ENCODE peak calls at places on chromosomes 5 and 9, in seven cellular contexts. U, K, B, X, F, N and M are unnamed samples. For H3K4me1 and H3K36me3, the result is how much of the 10 kb centered on the place peaks cover.

GRCh38 chr9:87606921-87607521 is 109.4 kb downstream of the DAPK1 start:
- DNase-seq in U (no peak), K (no peak), B (no peak), X (no peak), F (no peak), N (no peak), M (no peak)

GRCh38 chr5:128842241-128842640 is 123.0 kb upstream of the SLC27A6 start:
- DNase-seq in U (no peak), K (no peak), B (no peak), X (no peak), F (no peak), N (no peak), M (no peak)

GRCh38 chr9:136313111-136314055 is 9.5 kb upstream of the CCDC187 start:
- DNase-seq in U (no peak), K (no peak), B (no peak), X (no peak), F (no peak), N (no peak), M (no peak)

GRCh38 chr9:8412327-8412726 is 612.7 kb upstream of the DMAC1 start:
- DNase-seq in U (no peak), K (no peak), B (no peak), X (no peak), F (no peak), N (no peak), M (no peak)

GRCh38 chr9:72351538-72352453 is 13.2 kb downstream of the ZFAND5 start:
- DNase-seq in U (no peak), K (no peak), B (peak), X (no peak), F (no peak), N (no peak), M (no peak)

GRCh38 chr9:16044116-16044881 is 491.5 kb downstream of the CCDC171 start:
- DNase-seq in U (no peak), K (no peak), B (no peak), X (no peak), F (no peak), N (no peak), M (peak)

GRCh38 chr5:38994329-38994927 is 79.8 kb downstream of the RICTOR start:
- DNase-seq in U (no peak), K (peak), B (no peak), X (peak), F (no peak), N (no peak), M (no peak)

GRCh38 chr5:10563132-10563939 is 534 bp upstream of the ANKRD33B start:
- DNase-seq in U (no peak), K (no peak), B (no peak), X (peak), F (no peak), N (no peak), M (no peak)

GRCh38 chr9:105385372-105385985 is 62.4 kb upstream of the FSD1L start:
- DNase-seq in U (no peak), K (no peak), B (peak), X (peak), F (no peak), N (peak), M (no peak)

GRCh38 chr9:16143947-16144890 is 591.4 kb downstream of the CCDC171 start:
- DNase-seq in U (no peak), K (no peak), B (no peak), X (no peak), F (no peak), N (peak), M (no peak)

GRCh38 chr9:105051897-105052296 is 123.9 kb upstream of the ABCA1 start:
- DNase-seq in U (no peak), K (no peak), B (no peak), X (no peak), F (no peak), N (no peak), M (no peak)

GRCh38 chr5:73039082-73039481 is 81.3 kb upstream of the TMEM171 start:
- DNase-seq in U (no peak), K (no peak), B (no peak), X (peak), F (no peak), N (no peak), M (no peak)

GRCh38 chr9:134971196-134971595 is 53.5 kb upstream of the FCN1 start:
- DNase-seq in U (no peak), K (no peak), B (no peak), X (no peak), F (no peak), N (no peak), M (no peak)

GRCh38 chr9:69951411-69951810 is 92.2 kb upstream of the MAMDC2 start:
- DNase-seq in U (no peak), K (no peak), B (no peak), X (no peak), F (no peak), N (no peak), M (no peak)

GRCh38 chr5:13629218-13629617 is 315.3 kb downstream of the DNAH5 start:
- DNase-seq in U (no peak), K (no peak), B (no peak), X (no peak), F (no peak), N (no peak), M (no peak)

GRCh38 chr9:89999534-90000370 is 394.9 kb downstream of the GADD45G start:
- DNase-seq in U (no peak), K (no peak), B (no peak), X (peak), F (peak), N (peak), M (no peak)

GRCh38 chr9:28808042-28808441 is 1234.8 kb upstream of the C9orf72 start:
- DNase-seq in U (no peak), K (no peak), B (no peak), X (no peak), F (no peak), N (no peak), M (no peak)

GRCh38 chr5:59661939-59662615 is 231.4 kb downstream of the PDE4D start:
- DNase-seq in U (no peak), K (no peak), B (no peak), X (peak), F (no peak), N (no peak), M (no peak)

GRCh38 chr5:58582004-58582403 is 871 bp upstream of the RAB3C start:
- DNase-seq in U (no peak), K (no peak), B (no peak), X (peak), F (no peak), N (no peak), M (no peak)

GRCh38 chr9:112815868-112816267 is 65.3 kb downstream of the SNX30 start:
- DNase-seq in U (no peak), K (no peak), B (no peak), X (no peak), F (no peak), N (no peak), M (no peak)

GRCh38 chr5:34738381-34738780 is 82.3 kb downstream of the RAI14 start:
- DNase-seq in U (no peak), K (no peak), B (no peak), X (no peak), F (peak), N (no peak), M (no peak)

GRCh38 chr9:6566409-6567139 is 79.0 kb downstream of the GLDC start:
- DNase-seq in U (peak), K (peak), B (peak), X (no peak), F (no peak), N (no peak), M (no peak)

GRCh38 chr5:178788381-178789085 is 58.1 kb upstream of the ZNF354A start:
- DNase-seq in U (no peak), K (no peak), B (no peak), X (peak), F (no peak), N (no peak), M (no peak)

GRCh38 chr5:174383196-174384178 is 338.0 kb downstream of the NSG2 start:
- DNase-seq in U (no peak), K (no peak), B (no peak), X (no peak), F (no peak), N (no peak), M (peak)

GRCh38 chr5:132056610-132057497 is 3.6 kb upstream of the IL3 start:
- DNase-seq in U (no peak), K (no peak), B (no peak), X (no peak), F (peak), N (no peak), M (peak)

GRCh38 chr9:111632051-111632450 is 917 bp downstream of the DNAJC25 start:
- DNase-seq in U (no peak), K (no peak), B (no peak), X (no peak), F (no peak), N (no peak), M (no peak)

GRCh38 chr9:22136446-22137140 is 127.5 kb upstream of the CDKN2B start:
- DNase-seq in U (no peak), K (no peak), B (no peak), X (no peak), F (no peak), N (no peak), M (no peak)

GRCh38 chr5:79436224-79436623 is 77.7 kb downstream of the HOMER1 start:
- DNase-seq in U (no peak), K (no peak), B (no peak), X (peak), F (no peak), N (no peak), M (no peak)

GRCh38 chr5:178526796-178527457 is 63.3 kb downstream of the COL23A1 start:
- DNase-seq in U (no peak), K (no peak), B (no peak), X (no peak), F (no peak), N (no peak), M (no peak)

GRCh38 chr5:120083851-120084615 is 380.1 kb upstream of the PRR16 start:
- DNase-seq in U (no peak), K (no peak), B (no peak), X (no peak), F (no peak), N (no peak), M (no peak)

GRCh38 chr5:54217826-54218503 is 92.4 kb downstream of the ARL15 start:
- DNase-seq in U (no peak), K (peak), B (peak), X (peak), F (peak), N (no peak), M (no peak)

GRCh38 chr5:160330212-160330611 is 17.8 kb upstream of the CCNJL start:
- DNase-seq in U (no peak), K (no peak), B (no peak), X (no peak), F (no peak), N (no peak), M (no peak)

GRCh38 chr9:109381011-109381729 is 60.3 kb upstream of the EPB41L4B start:
- DNase-seq in U (no peak), K (no peak), B (no peak), X (no peak), F (no peak), N (no peak), M (no peak)

GRCh38 chr9:4301302-4301701 is 1.4 kb upstream of the GLIS3 start:
- DNase-seq in U (no peak), K (no peak), B (no peak), X (no peak), F (no peak), N (no peak), M (no peak)

GRCh38 chr9:127050581-127050980 is 71.9 kb downstream of the ANGPTL2 start:
- DNase-seq in U (no peak), K (no peak), B (no peak), X (no peak), F (no peak), N (no peak), M (no peak)

GRCh38 chr5:61307196-61307590 is 24.9 kb upstream of the ZSWIM6 start:
- DNase-seq in U (no peak), K (no peak), B (no peak), X (no peak), F (no peak), N (no peak), M (no peak)

DNA sequence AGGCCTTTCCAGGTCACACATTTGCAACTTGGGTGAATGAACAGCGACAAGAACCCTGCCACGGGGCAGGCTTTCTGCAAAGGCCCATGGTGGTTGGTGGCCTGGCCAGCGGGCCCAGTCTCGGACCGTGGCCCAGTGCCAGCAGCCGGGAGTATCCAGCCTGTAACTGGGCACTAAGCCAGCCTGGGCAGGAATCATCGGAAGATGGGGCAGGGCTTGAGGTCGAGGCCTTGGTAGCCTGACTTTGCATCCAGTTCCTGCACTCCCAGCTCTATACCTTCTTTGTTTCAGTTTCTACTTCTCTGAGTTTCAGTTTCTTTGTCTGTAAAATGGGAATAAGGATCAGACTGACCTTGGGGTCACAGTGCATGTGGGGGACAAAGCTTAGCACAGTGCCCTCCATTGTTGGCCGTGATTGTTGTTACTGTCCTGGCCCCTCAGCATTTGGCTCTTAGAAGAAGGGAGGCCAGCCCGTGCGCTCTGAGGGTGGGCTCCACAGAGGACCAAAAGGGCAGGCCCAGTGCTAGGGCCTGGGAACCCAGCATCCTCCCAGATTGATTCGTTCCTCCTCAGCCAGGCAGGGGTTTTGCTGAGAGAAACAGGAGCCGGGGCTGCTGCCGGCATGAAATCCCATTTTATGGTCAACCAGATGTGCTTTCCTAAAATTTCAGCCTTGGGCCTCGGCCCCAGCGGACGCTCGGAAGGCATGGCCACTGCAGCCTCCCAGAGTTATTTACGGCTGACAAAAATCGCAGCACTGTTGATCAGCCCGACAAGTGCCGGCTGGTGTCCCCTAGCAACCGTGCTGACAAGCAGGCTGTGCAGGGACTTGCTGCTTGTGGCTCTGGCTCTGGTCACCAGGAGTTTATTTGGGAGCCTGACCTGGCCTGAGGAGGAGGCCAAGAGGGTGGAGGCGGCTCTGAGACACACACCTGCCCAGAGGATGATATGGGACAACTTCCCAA is 43.6 kb downstream of the JADE2 start:
- DNase-seq in U (no peak), K (no peak), B (no peak), X (no peak), F (peak), N (peak), M (no peak)
- TF ChIP-seq POLR2AphosphoS5 in U (no peak), K (no peak), B (no peak), X (no peak), F (no peak), N (no peak), M (peak)

GRCh38 chr9:129481424-129481823 is 139.5 kb downstream of the C9orf50 start:
- DNase-seq in U (no peak), K (no peak), B (no peak), X (no peak), F (no peak), N (no peak), M (no peak)
- H3K4me1 ChIP-seq in U (under half), K (half or more), B (half or more), X (under half), F (half or more), N (under half), M (half or more)

DNA sequence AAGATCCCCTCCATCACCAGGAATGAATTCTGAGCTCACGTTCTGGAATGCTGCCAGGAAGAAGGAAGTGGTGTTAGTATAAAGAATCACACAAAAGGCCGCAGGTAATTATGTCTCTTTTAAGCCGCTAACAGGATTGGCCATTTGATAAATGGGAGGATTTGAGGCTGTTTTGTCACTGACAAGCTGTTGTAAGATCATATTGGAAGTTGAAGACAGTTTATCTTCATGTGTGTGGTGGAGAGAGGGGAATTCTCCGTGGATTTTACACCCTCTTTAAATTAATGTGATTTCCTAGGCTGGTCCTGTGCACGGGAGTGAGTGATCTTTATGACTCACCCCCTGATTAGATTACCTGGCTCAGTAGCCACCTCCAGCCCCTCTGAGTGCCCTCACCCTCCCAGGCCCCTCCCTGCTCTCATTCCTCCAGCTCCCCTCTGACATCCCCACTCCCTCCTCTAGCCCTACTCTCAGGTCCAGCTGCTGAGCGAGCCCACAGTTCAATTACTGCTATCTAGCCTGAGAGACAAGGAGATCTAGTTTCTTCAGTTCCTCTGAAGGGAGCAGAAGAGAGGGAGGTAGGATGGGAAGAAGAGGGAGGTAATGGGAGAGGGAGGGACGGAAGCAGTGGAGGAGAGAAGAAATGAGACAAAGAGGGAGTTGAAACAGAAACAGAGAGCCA is 61.8 kb upstream of the ARAP3 start:
- DNase-seq in U (no peak), K (no peak), B (no peak), X (no peak), F (no peak), N (no peak), M (no peak)
- H3K36me3 ChIP-seq in U (under half), K (under half), B (under half), X (under half), F (under half), N (under half), M (under half)

DNA sequence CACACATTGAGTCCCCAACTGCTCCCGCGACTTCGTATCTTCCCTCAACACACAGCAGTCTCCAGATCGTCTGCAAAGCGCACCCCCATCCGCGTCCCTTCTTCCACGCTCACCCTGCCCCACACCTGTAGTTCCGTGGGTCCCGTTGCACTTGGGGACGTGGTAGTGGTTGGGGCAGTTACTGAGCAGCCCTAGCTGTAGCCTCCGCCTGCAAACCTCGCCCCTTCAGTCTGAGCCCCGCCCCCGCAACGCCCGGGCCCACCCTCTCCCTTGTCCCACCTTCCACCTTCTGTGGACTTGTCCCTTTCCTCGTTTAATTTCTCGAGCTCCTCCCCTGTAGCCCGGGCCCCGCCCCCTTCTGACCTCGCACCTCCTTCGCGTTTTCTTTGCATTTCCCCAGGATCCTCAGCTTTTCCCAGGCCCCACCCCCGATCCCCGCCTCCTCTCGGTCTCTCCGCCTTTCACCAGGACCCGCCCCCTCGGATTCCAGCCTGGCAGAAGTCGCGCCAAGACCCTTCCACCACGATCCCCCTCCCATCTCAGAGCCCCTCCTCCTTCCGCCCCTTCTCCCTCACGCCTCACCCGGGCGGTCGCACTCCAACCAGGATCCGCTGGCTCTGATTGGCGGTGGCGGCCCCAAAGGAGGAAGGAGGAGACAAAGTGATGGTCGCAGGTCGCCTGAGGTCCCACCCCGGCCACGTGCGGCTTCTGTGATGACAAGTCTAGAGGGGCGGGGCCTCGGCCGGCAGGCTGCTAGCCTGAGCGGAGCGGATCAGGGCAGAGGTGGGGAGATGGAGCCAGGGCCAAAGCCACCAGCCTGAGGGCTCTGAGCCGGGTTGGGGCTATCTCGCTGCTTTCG is at the start of gene ATOSB:
- DNase-seq in U (peak), K (peak), B (peak), X (peak), F (peak), N (peak), M (peak)
- TF ChIP-seq POLR2AphosphoS5 in U (no peak), K (peak), B (no peak), X (peak), F (peak), N (peak), M (no peak)

DNA sequence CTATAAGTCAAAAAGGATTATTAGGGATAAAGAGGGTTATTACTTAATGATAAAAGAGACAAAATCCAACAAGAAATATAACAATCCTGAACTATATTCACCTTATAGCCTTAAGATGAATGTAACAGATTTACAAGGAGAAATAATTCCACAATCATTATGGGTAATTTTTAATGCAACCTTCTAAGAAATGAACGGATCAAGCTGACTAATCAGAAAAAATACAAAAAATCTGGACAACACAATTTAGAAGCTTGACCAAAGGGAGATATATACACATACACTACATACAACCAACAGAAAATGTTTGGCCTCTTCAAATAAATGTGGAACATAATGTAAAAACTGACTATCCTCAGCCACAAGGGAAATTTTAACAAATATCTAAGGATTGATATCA is 102.3 kb downstream of the CPLANE1 start:
- DNase-seq in U (no peak), K (no peak), B (no peak), X (no peak), F (no peak), N (no peak), M (no peak)
- H3K4me1 ChIP-seq in U (under half), K (under half), B (under half), X (under half), F (under half), N (under half), M (under half)

GRCh38 chr9:84947412-84947972 is 278.0 kb downstream of the NTRK2 start:
- DNase-seq in U (no peak), K (no peak), B (no peak), X (no peak), F (no peak), N (peak), M (no peak)
- H3K36me3 ChIP-seq in U (under half), K (under half), B (under half), X (under half), F (under half), N (under half), M (under half)

DNA sequence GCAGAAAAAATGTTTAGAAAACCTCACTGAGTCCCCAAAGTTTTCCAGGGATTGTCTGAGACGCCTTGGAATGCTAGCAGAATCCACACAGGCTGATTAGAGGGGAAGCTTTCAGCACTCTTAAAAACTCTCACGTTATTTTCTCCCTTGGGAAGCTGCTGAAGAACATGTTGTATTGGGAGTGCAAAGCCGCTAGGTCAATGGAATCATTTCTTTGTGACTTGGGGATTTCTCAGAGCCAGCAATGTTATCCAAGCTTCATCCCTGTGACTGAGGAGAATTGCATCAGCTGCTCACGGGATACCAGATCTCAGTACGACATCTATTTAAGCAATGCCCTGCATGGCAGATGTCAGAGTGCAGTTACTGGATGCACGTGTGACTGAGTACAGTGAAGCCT is 426.4 kb upstream of the MPDZ start:
- DNase-seq in U (no peak), K (no peak), B (no peak), X (no peak), F (no peak), N (peak), M (peak)
- TF ChIP-seq POLR2AphosphoS5 in U (no peak), K (no peak), B (no peak), X (no peak), F (peak), N (peak), M (peak)